ENCODE peak calls at places on chromosomes 16 and 17, in ten cellular contexts. E is tibial nerve; H is Peyer's patch; U is colonic mucosa; P is OCI-LY7; Z is small intestine; M is CD4-positive, CD25-positive, alpha-beta regulatory T cell; D is tibial artery; Q is Caco-2; O is CD8-positive, alpha-beta T cell. Y is an unnamed sample.

GRCh38 chr16:60655514-60656153 is 1380.6 kb downstream of the CDH8 start:
- DNase-seq in Q (no peak), O (no peak), H (no peak), M (no peak), D (no peak), P (no peak), E (no peak), Z (no peak), U (no peak), Y (no peak)

GRCh38 chr17:38798614-38799500 is 499 bp downstream of the PIP4K2B start:
- DNase-seq in M (peak; percentile 47), H (peak; percentile 75), Q (no peak), P (no peak), Z (peak; percentile 51), D (peak; percentile 71), O (peak; percentile 48), E (peak; percentile 9), U (peak; percentile 54), Y (peak; percentile 62)

GRCh38 chr17:45294506-45294905 is 22.3 kb downstream of the MAP3K14 start:
- DNase-seq in M (no peak), D (peak; percentile 79), Q (no peak), P (no peak), Z (peak; percentile 34), H (no peak), O (no peak), E (no peak), U (no peak), Y (peak; percentile 64)

GRCh38 chr17:65723356-65723928 is 162.0 kb upstream of the AXIN2 start:
- DNase-seq in Z (no peak), P (no peak), H (no peak), Q (no peak), D (no peak), E (no peak), M (no peak), U (no peak), O (no peak), Y (no peak)

GRCh38 chr16:4200000-4200780 is 41.7 kb downstream of the SRL start:
- DNase-seq in O (no peak), H (peak; percentile 86), Z (peak; percentile 84), U (peak; percentile 84), M (no peak), Q (peak; percentile 78), P (peak; percentile 56), D (peak; percentile 84), E (peak; percentile 54), Y (peak; percentile 66)

GRCh38 chr16:80947708-80948615 is 58.7 kb downstream of the CMC2 start:
- DNase-seq in M (no peak), O (no peak), Z (no peak), H (no peak), E (no peak), P (no peak), Q (no peak), U (no peak), D (no peak), Y (no peak)

GRCh38 chr16:87353613-87354012 is 30.0 kb downstream of the FBXO31 start:
- DNase-seq in Z (no peak), M (no peak), P (no peak), Q (no peak), U (no peak), H (no peak), D (no peak), E (no peak), O (no peak), Y (no peak)

GRCh38 chr17:17710728-17711541 is 29.7 kb downstream of the RAI1 start:
- DNase-seq in O (no peak), M (no peak), U (peak; percentile 91), E (no peak), Z (peak; percentile 88), H (peak; percentile 75), P (no peak), Q (peak; percentile 95), D (peak; percentile 89), Y (no peak)

GRCh38 chr17:42009170-42009569 is 8.1 kb downstream of the DNAJC7 start:
- DNase-seq in Q (peak; percentile 54), O (no peak), P (peak; percentile 21), E (no peak), M (no peak), Z (no peak), D (no peak), H (no peak), U (no peak), Y (no peak)

GRCh38 chr17:4899341-4900230 is at the start of gene C17orf107:
- DNase-seq in M (peak; percentile 93), E (peak; percentile 79), P (no peak), H (peak; percentile 95), Z (peak; percentile 77), Q (no peak), D (peak; percentile 88), U (peak; percentile 91), O (peak; percentile 80), Y (peak; percentile 78)

DNA sequence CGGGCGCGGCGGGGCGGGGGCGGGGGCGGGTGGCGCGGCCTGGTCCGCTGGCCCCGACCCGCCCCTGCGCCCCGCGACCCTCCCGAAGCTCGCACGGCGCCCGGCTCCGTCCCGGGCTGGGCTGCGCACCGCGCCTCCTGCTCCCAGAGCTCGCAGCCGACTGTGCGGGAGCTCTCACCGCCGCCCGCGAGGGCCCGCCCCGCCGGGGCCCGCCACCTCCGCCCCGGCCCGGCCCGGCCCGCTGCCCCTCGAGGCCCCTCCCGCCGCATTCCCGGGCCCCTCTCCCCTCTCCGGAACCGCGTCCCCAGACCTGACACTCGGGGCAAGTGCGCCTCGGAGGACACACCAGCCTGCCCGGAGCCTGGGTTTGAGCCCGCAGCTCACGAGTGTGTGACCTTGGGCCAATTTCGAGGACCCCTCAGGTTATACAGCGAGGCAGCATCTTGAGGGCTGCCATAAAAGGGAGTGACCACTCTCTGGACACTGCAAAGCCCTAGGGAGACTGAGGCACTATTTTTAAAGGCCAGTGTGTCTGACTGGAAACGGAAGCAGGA is 1.9 kb upstream of the GRIN2C start:
- DNase-seq in O (no peak), D (no peak), E (no peak), H (no peak), Q (no peak), Z (no peak), P (no peak), U (no peak), M (no peak), Y (no peak)
- H3K4me3 ChIP-seq in O (no peak overlapping the region), D (peak overlapping the region; percentile 18), E (no peak overlapping the region), H (no peak overlapping the region), Q (no peak overlapping the region), Z (no peak overlapping the region), P (no peak overlapping the region), U (no peak overlapping the region), M (no peak overlapping the region), Y (peak overlapping the region; percentile 32)

GRCh38 chr17:48067245-48067644 is 19.1 kb downstream of the NFE2L1 start:
- DNase-seq in Q (no peak), O (no peak), E (no peak), Z (no peak), P (no peak), D (no peak), U (no peak), H (no peak), M (no peak), Y (no peak)
- H3K36me3 ChIP-seq in Q (peaks cover 7% of the 10 kb centered on the region), O (peaks cover 25% of the 10 kb centered on the region), E (no peaks in the 10 kb centered on the region), Z (peaks cover 6% of the 10 kb centered on the region), P (peaks cover 89% of the 10 kb centered on the region), D (peaks cover 27% of the 10 kb centered on the region), U (no peaks in the 10 kb centered on the region), H (no peaks in the 10 kb centered on the region), M (peaks cover 42% of the 10 kb centered on the region), Y (peaks cover 97% of the 10 kb centered on the region)

DNA sequence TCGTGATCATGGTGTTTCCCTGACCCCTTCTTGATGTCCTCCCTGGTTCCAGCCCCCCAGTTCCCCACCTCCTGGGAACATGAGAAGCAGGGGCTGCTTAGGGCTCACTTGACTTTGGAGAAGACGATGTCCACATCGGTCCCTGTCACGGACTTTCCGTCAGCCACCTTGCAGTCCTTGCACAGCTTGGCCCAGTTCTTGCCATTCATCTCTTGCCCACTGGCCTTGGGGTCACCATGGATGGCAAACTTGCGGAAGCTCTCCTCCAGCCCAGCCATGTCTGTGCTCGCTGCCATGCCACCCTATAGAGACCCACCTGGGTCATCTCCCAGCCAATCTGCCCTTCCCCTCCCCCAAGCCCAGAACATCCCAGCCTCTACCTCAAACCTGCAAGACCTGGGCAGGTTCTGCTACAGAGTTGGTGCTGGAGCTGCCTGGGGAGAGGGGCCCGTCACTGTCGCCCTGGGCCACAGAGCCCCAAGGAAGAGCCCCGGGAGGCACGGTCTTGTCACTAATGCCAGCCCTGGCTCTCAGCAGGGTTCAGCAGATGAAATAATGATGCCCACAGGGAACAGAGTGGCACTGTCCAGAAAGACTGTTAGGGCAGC is 2.4 kb downstream of the TPPP3 start:
- DNase-seq in Q (no peak), H (peak; percentile 39), E (no peak), D (peak; percentile 54), P (no peak), M (no peak), O (no peak), U (no peak), Z (no peak), Y (no peak)
- H3K4me3 ChIP-seq in Q (no peak overlapping the region), H (no peak overlapping the region), E (no peak overlapping the region), D (no peak overlapping the region), P (no peak overlapping the region), M (no peak overlapping the region), O (no peak overlapping the region), U (no peak overlapping the region), Z (no peak overlapping the region), Y (no peak overlapping the region)

GRCh38 chr17:78180508-78180907 is 6.3 kb downstream of the TK1 start:
- DNase-seq in D (no peak), M (no peak), Q (no peak), P (no peak), Z (no peak), H (no peak), U (no peak), O (no peak), E (no peak), Y (no peak)

GRCh38 chr17:78182504-78182903 is 4.3 kb downstream of the TK1 start:
- DNase-seq in P (no peak), Q (no peak), D (no peak), H (no peak), M (no peak), Z (no peak), U (no peak), O (no peak), E (no peak), Y (no peak)

GRCh38 chr17:78176548-78177025 is 8.2 kb downstream of the SYNGR2 start:
- DNase-seq in D (peak; percentile 81), E (peak; percentile 68), P (peak; percentile 85), H (peak; percentile 92), U (peak; percentile 84), M (peak; percentile 65), Z (peak; percentile 74), O (peak; percentile 70), Q (peak; percentile 79), Y (peak; percentile 79)

GRCh38 chr17:78180083-78180482 is 6.8 kb downstream of the TK1 start:
- DNase-seq in M (no peak), D (no peak), E (no peak), Q (no peak), U (no peak), H (no peak), Z (no peak), P (no peak), O (no peak), Y (no peak)

GRCh38 chr17:78179372-78179771 is 7.5 kb downstream of the TK1 start:
- DNase-seq in Z (no peak), U (no peak), O (no peak), Q (no peak), E (peak; percentile 27), P (no peak), M (no peak), D (peak; percentile 86), H (peak; percentile 66), Y (no peak)
- H3K36me3 ChIP-seq in Z (no peaks in the 10 kb centered on the region), U (no peaks in the 10 kb centered on the region), O (no peaks in the 10 kb centered on the region), Q (peaks cover 2% of the 10 kb centered on the region), E (no peaks in the 10 kb centered on the region), P (peaks cover 62% of the 10 kb centered on the region), M (no peaks in the 10 kb centered on the region), D (no peaks in the 10 kb centered on the region), H (no peaks in the 10 kb centered on the region), Y (no peaks in the 10 kb centered on the region)

GRCh38 chr16:83720981-83721380 is 86.8 kb upstream of the HSBP1 start:
- DNase-seq in P (no peak), E (no peak), O (no peak), D (no peak), Z (no peak), M (no peak), U (no peak), H (no peak), Q (no peak), Y (no peak)
- H3K4me3 ChIP-seq in P (no peak overlapping the region), E (no peak overlapping the region), O (no peak overlapping the region), D (no peak overlapping the region), Z (no peak overlapping the region), M (no peak overlapping the region), U (no peak overlapping the region), H (no peak overlapping the region), Q (no peak overlapping the region), Y (no peak overlapping the region)